ENCODE peak calls at places on chromosomes 1 and 21, in eight cellular contexts. S is nephron progenitor cell, L is neural progenitor cell, Q is endothelial cell, H is BJ, E is GM20000, P is adrenal gland, X is GM13977. A is an unnamed sample.
A peak's percentile ranks its signal among the peaks of the same experiment; 100 is the strongest.

GRCh38 chr1:196309386-196309785 is 298.9 kb downstream of the KCNT2 start:
- DNase-seq in S (no peak), L (no peak), Q (no peak), H (peak; percentile 9), E (no peak), P (no peak), X (no peak), A (no peak)

GRCh38 chr1:23791434-23792047 is 596 bp downstream of the LYPLA2 start:
- DNase-seq in S (peak; percentile 58), L (peak; percentile 60), Q (peak; percentile 39), H (no peak), E (peak; percentile 60), P (peak; percentile 41), X (peak; percentile 72), A (peak; percentile 61)

GRCh38 chr1:221887758-221888157 is 145.9 kb upstream of the DUSP10 start:
- DNase-seq in S (no peak), L (no peak), Q (no peak), H (no peak), E (no peak), P (no peak), X (no peak), A (no peak)

GRCh38 chr1:38138498-38139233 is 92.1 kb upstream of the POU3F1 start:
- DNase-seq in S (no peak), L (peak; percentile 48), Q (no peak), H (peak; percentile 87), E (no peak), P (peak; percentile 87), X (peak; percentile 15), A (peak; percentile 7)

GRCh38 chr1:153465728-153466625 is 5.5 kb upstream of the S100A7 start:
- DNase-seq in S (peak; percentile 77), L (peak; percentile 66), Q (peak; percentile 77), H (no peak), E (peak; percentile 62), P (peak; percentile 40), X (peak; percentile 75), A (peak; percentile 74)

GRCh38 chr1:100950776-100951175 is 54.9 kb downstream of the SLC30A7 start:
- DNase-seq in S (peak; percentile 18), L (peak; percentile 49), Q (no peak), H (no peak), E (no peak), P (no peak), X (no peak), A (no peak)

GRCh38 chr1:162709132-162709860 is 77.0 kb downstream of the DDR2 start:
- DNase-seq in S (no peak), L (no peak), Q (no peak), H (no peak), E (no peak), P (no peak), X (no peak), A (no peak)

GRCh38 chr21:26572668-26573381 is at the start of gene CYYR1:
- DNase-seq in S (peak; percentile 83), L (peak; percentile 84), Q (peak; percentile 55), H (no peak), E (no peak), P (peak; percentile 71), X (no peak), A (no peak)

GRCh38 chr21:46196733-46197132 is 12.5 kb upstream of the SPATC1L start:
- DNase-seq in S (no peak), L (no peak), Q (no peak), H (no peak), E (no peak), P (peak; percentile 9), X (no peak), A (no peak)

GRCh38 chr1:214327519-214327918 is 46.6 kb downstream of the SMYD2 start:
- DNase-seq in S (no peak), L (no peak), Q (no peak), H (no peak), E (no peak), P (no peak), X (no peak), A (no peak)

GRCh38 chr1:29973406-29973805 is 737.1 kb downstream of the PTPRU start:
- DNase-seq in S (no peak), L (no peak), Q (no peak), H (no peak), E (no peak), P (no peak), X (no peak), A (no peak)

GRCh38 chr1:119815361-119815760 is 4.1 kb upstream of the REG4 start:
- DNase-seq in S (no peak), L (no peak), Q (no peak), H (no peak), E (no peak), P (no peak), X (no peak), A (no peak)

GRCh38 chr1:77846966-77847365 is 41.5 kb upstream of the NEXN start:
- DNase-seq in S (no peak), L (no peak), Q (no peak), H (no peak), E (no peak), P (no peak), X (no peak), A (no peak)

GRCh38 chr1:40454873-40455272 is 4.6 kb downstream of the ZFP69B start:
- DNase-seq in S (no peak), L (no peak), Q (no peak), H (no peak), E (no peak), P (no peak), X (no peak), A (no peak)

GRCh38 chr1:159921251-159921650 is 4.1 kb downstream of the TAGLN2 start:
- DNase-seq in S (no peak), L (no peak), Q (no peak), H (no peak), E (peak; percentile 60), P (no peak), X (peak; percentile 75), A (peak; percentile 75)

GRCh38 chr1:185561629-185562028 is 172.6 kb upstream of the HMCN1 start:
- DNase-seq in S (no peak), L (no peak), Q (no peak), H (peak; percentile 58), E (no peak), P (no peak), X (no peak), A (no peak)

GRCh38 chr1:72438270-72438669 is 155.9 kb upstream of the NEGR1 start:
- DNase-seq in S (no peak), L (no peak), Q (no peak), H (no peak), E (no peak), P (no peak), X (no peak), A (no peak)

GRCh38 chr1:88648706-88649105 is 35.4 kb upstream of the PKN2 start:
- DNase-seq in S (no peak), L (peak; percentile 58), Q (no peak), H (no peak), E (no peak), P (no peak), X (no peak), A (no peak)

GRCh38 chr1:91583326-91583755 is 82.7 kb downstream of the CDC7 start:
- DNase-seq in S (no peak), L (no peak), Q (no peak), H (peak; percentile 89), E (no peak), P (no peak), X (no peak), A (no peak)

GRCh38 chr1:93661829-93662474 is 19.7 kb downstream of the BCAR3 start:
- DNase-seq in S (no peak), L (no peak), Q (no peak), H (peak; percentile 60), E (no peak), P (no peak), X (peak; percentile 34), A (no peak)

GRCh38 chr21:37341254-37341960 is 25.2 kb upstream of the DYRK1A start:
- DNase-seq in S (no peak), L (peak; percentile 22), Q (no peak), H (peak; percentile 48), E (no peak), P (no peak), X (no peak), A (no peak)

GRCh38 chr21:17660449-17660848 is 47.7 kb upstream of the BTG3 start:
- DNase-seq in S (no peak), L (no peak), Q (no peak), H (peak; percentile 65), E (no peak), P (no peak), X (no peak), A (no peak)

GRCh38 chr1:209176866-209177430 is 406.6 kb upstream of the CAMK1G start:
- DNase-seq in S (no peak), L (no peak), Q (no peak), H (no peak), E (no peak), P (no peak), X (no peak), A (no peak)
- TF ChIP-seq CTCF in S (no peak), L (no peak), Q (no peak), H (no peak), E (no peak), P (no peak), X (no peak), A (no peak)

GRCh38 chr1:110412576-110412975 is 5.1 kb upstream of the LAMTOR5 start:
- DNase-seq in S (peak; percentile 77), L (peak; percentile 86), Q (peak; percentile 83), H (no peak), E (peak; percentile 64), P (peak; percentile 85), X (peak; percentile 65), A (peak; percentile 64)
- TF ChIP-seq CTCF in S (peak; percentile 79), L (peak; percentile 86), Q (peak; percentile 73), H (peak; percentile 88), E (peak; percentile 79), P (peak; percentile 81), X (peak; percentile 92), A (peak; percentile 64)

DNA sequence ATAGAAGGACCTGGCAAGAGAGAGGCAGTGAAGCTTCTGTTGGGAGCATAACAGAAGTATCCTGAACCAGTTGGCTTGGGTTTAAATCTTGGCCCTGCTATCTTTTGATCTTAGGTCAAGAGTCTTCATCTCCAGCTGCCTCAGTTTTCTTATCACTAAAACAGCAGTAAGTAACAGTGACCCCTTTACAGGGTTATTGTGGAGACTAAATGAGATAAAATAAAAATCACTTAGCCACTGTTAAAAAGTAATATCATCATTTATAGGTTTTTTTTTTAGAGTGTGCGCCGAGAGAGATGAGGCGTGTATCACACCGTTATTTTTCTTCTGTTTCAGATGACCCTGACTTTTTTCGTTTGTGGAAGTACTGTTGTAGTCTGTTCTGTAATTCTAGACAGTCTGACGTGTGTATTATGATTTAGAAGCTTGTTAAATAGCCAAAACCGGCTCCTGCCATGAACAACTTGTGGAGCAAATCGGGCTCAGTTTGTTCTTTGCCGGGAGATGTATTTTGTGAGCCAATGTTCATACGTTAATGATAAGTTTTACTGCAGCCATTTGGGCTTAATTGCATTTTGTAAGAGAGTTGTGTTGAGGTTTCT is 1.2 kb downstream of the THRAP3 start:
- DNase-seq in S (no peak), L (no peak), Q (no peak), H (no peak), E (no peak), P (peak; percentile 38), X (no peak), A (no peak)
- TF ChIP-seq CTCF in S (no peak), L (no peak), Q (no peak), H (no peak), E (no peak), P (no peak), X (no peak), A (no peak)

DNA sequence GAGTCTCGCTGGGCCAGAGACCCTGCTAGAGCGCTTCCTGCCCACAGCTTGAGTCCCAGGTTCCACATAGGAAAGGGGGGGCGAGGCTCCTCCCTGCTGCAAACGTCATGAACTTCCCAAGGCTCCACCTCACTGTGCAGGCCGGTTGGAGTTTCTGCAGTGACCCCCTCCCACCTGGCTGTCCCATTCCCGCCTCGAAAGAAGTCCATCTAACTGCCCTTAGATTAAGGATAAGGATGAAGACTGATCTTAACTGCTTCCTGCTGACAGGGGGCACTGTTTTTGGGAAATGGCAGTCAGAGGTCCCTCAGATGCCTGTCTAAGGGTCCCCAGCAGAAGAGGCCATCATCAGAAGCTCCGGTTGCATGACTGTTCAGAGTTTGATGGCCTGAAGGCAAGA is 62.7 kb downstream of the STUM start:
- DNase-seq in S (no peak), L (no peak), Q (no peak), H (no peak), E (no peak), P (no peak), X (no peak), A (no peak)
- TF ChIP-seq CTCF in S (no peak), L (no peak), Q (no peak), H (no peak), E (no peak), P (no peak), X (no peak), A (no peak)